ENCODE peak calls at places on chromosomes 6 and 20, in five cellular contexts. P is endothelial cell; R is HT1080; Z is AG08396; E is activated T-helper 9 cell treated with anti-CD3 and anti-CD28 coated beads, Interleukin-2, amount 50 U/mL, for 16 hours. A is an unnamed sample.
A peak's percentile ranks its signal among the peaks of the same experiment; 100 is the strongest.

GRCh38 chr6:105137388-105137787 is 42.4 kb downstream of the POPDC3 start:
- DNase-seq in P (no peak), R (no peak), Z (peak; percentile 34), E (no peak), A (peak; percentile 67)

GRCh38 chr6:28896505-28897392 is 27.0 kb downstream of the TRIM27 start:
- DNase-seq in P (peak; percentile 53), R (peak; percentile 55), Z (peak; percentile 44), E (peak; percentile 13), A (no peak)

GRCh38 chr6:18343741-18344140 is 43.4 kb upstream of the RNF144B start:
- DNase-seq in P (no peak), R (peak; percentile 83), Z (peak; percentile 15), E (no peak), A (no peak)

GRCh38 chr20:12173333-12173732 is 255.6 kb downstream of the BTBD3 start:
- DNase-seq in P (no peak), R (no peak), Z (no peak), E (no peak), A (no peak)

GRCh38 chr6:39934060-39934757 is at the start of gene MOCS1:
- DNase-seq in P (peak; percentile 74), R (peak; percentile 47), Z (peak; percentile 92), E (peak; percentile 8), A (peak; percentile 92)

GRCh38 chr6:107215334-107215733 is 100.0 kb upstream of the BEND3 start:
- DNase-seq in P (no peak), R (no peak), Z (no peak), E (no peak), A (no peak)

GRCh38 chr6:5865492-5866031 is 141.2 kb downstream of the NRN1 start:
- DNase-seq in P (no peak), R (no peak), Z (no peak), E (no peak), A (no peak)

GRCh38 chr6:80547827-80548226 is 441.4 kb downstream of the BCKDHB start:
- DNase-seq in P (no peak), R (peak; percentile 86), Z (peak; percentile 40), E (no peak), A (no peak)

GRCh38 chr6:128932061-128932460 is 49.1 kb downstream of the LAMA2 start:
- DNase-seq in P (no peak), R (peak; percentile 23), Z (peak; percentile 40), E (no peak), A (no peak)

GRCh38 chr6:139161817-139162284 is 27.0 kb downstream of the HECA start:
- DNase-seq in P (no peak), R (no peak), Z (no peak), E (peak; percentile 60), A (no peak)

GRCh38 chr20:10376271-10377075 is 57.5 kb downstream of the MKKS start:
- DNase-seq in P (no peak), R (peak; percentile 82), Z (peak; percentile 36), E (no peak), A (no peak)